ENCODE peak calls at places on chromosomes 2 and 18, in nine cellular contexts. O, U, H, L, Y, X, Z, S and F are unnamed samples.

GRCh38 chr2:61018319-61018750 is 280 bp upstream of the PUS10 start:
- DNase-seq in O (no peak), U (no peak), H (no peak), L (no peak), Y (no peak), X (no peak), Z (no peak), S (no peak), F (no peak)

GRCh38 chr2:11109002-11109401 is 46.3 kb upstream of the SLC66A3 start:
- DNase-seq in O (no peak), U (no peak), H (no peak), L (no peak), Y (no peak), X (no peak), Z (no peak), S (no peak), F (no peak)

GRCh38 chr18:32049393-32050161 is 31.0 kb downstream of the RNF125 start:
- DNase-seq in O (peak; percentile 17), U (no peak), H (peak; percentile 54), L (no peak), Y (no peak), X (peak; percentile 11), Z (no peak), S (no peak), F (no peak)

GRCh38 chr18:44537521-44537920 is 143.2 kb upstream of the SETBP1 start:
- DNase-seq in O (no peak), U (no peak), H (no peak), L (peak; percentile 87), Y (no peak), X (no peak), Z (no peak), S (no peak), F (no peak)

GRCh38 chr2:84768840-84769239 is 112.0 kb downstream of the TRABD2A start:
- DNase-seq in O (no peak), U (no peak), H (peak; percentile 81), L (no peak), Y (no peak), X (no peak), Z (no peak), S (no peak), F (no peak)

GRCh38 chr2:129191530-129191929 is 787.9 kb upstream of the RAB6C start:
- DNase-seq in O (no peak), U (no peak), H (no peak), L (no peak), Y (no peak), X (no peak), Z (no peak), S (no peak), F (no peak)

GRCh38 chr2:239938651-239939486 is 86.3 kb downstream of the NDUFA10 start:
- DNase-seq in O (no peak), U (no peak), H (no peak), L (no peak), Y (peak; percentile 23), X (no peak), Z (no peak), S (no peak), F (no peak)

GRCh38 chr2:232479341-232480200 is 8.1 kb downstream of the ECEL1 start:
- DNase-seq in O (no peak), U (no peak), H (no peak), L (no peak), Y (no peak), X (no peak), Z (no peak), S (no peak), F (no peak)

GRCh38 chr2:238408615-238409340 is 17.9 kb upstream of the ASB1 start:
- DNase-seq in O (no peak), U (no peak), H (no peak), L (no peak), Y (no peak), X (no peak), Z (no peak), S (no peak), F (no peak)

GRCh38 chr2:128661955-128662564 is 343.4 kb upstream of the HS6ST1 start:
- DNase-seq in O (no peak), U (no peak), H (no peak), L (no peak), Y (no peak), X (no peak), Z (no peak), S (no peak), F (no peak)

GRCh38 chr18:64090876-64091275 is 58.0 kb downstream of the LINC00305 start:
- DNase-seq in O (no peak), U (no peak), H (no peak), L (no peak), Y (no peak), X (no peak), Z (no peak), S (no peak), F (no peak)

GRCh38 chr2:86072271-86072858 is 33.3 kb downstream of the POLR1A start:
- DNase-seq in O (no peak), U (peak; percentile 35), H (no peak), L (peak; percentile 61), Y (peak; percentile 65), X (no peak), Z (peak; percentile 9), S (no peak), F (no peak)

GRCh38 chr18:11859903-11860407 is 8.7 kb downstream of the CHMP1B start:
- DNase-seq in O (no peak), U (no peak), H (peak; percentile 45), L (no peak), Y (no peak), X (no peak), Z (no peak), S (no peak), F (no peak)

GRCh38 chr2:65456886-65457285 is 24.5 kb upstream of the SPRED2 start:
- DNase-seq in O (no peak), U (no peak), H (no peak), L (no peak), Y (no peak), X (no peak), Z (no peak), S (no peak), F (no peak)

GRCh38 chr2:37377187-37377532 is 32.7 kb downstream of the QPCT start:
- DNase-seq in O (no peak), U (no peak), H (no peak), L (no peak), Y (no peak), X (no peak), Z (no peak), S (no peak), F (no peak)

GRCh38 chr2:189821953-189822748 is 37.9 kb downstream of the PMS1 start:
- DNase-seq in O (no peak), U (no peak), H (no peak), L (no peak), Y (no peak), X (no peak), Z (no peak), S (no peak), F (no peak)

GRCh38 chr2:11676640-11677039 is 6.6 kb upstream of the NTSR2 start:
- DNase-seq in O (no peak), U (no peak), H (no peak), L (no peak), Y (no peak), X (no peak), Z (no peak), S (no peak), F (no peak)

GRCh38 chr18:26480897-26481795 is 67.2 kb downstream of the KCTD1 start:
- DNase-seq in O (no peak), U (no peak), H (no peak), L (no peak), Y (no peak), X (no peak), Z (no peak), S (no peak), F (no peak)

GRCh38 chr2:179036353-179036905 is 13.5 kb downstream of the CCDC141 start:
- DNase-seq in O (no peak), U (no peak), H (no peak), L (no peak), Y (no peak), X (no peak), Z (no peak), S (no peak), F (no peak)

GRCh38 chr2:233349005-233349998 is 5.0 kb upstream of the DGKD start:
- DNase-seq in O (no peak), U (peak; percentile 38), H (peak; percentile 85), L (no peak), Y (peak; percentile 65), X (no peak), Z (peak; percentile 58), S (no peak), F (peak; percentile 45)

GRCh38 chr2:28713582-28714292 is 37.9 kb upstream of the PPP1CB start:
- DNase-seq in O (no peak), U (no peak), H (no peak), L (no peak), Y (no peak), X (no peak), Z (no peak), S (no peak), F (no peak)

GRCh38 chr2:241051578-241052487 is 50.3 kb downstream of the MTERF4 start:
- DNase-seq in O (no peak), U (no peak), H (peak; percentile 14), L (no peak), Y (no peak), X (no peak), Z (no peak), S (no peak), F (no peak)

GRCh38 chr18:46387426-46388131 is 269.4 kb downstream of the LOXHD1 start:
- DNase-seq in O (no peak), U (no peak), H (no peak), L (no peak), Y (no peak), X (no peak), Z (no peak), S (no peak), F (no peak)

GRCh38 chr2:37020887-37021796 is 54.8 kb upstream of the STRN start:
- DNase-seq in O (no peak), U (no peak), H (no peak), L (no peak), Y (no peak), X (no peak), Z (no peak), S (no peak), F (no peak)

GRCh38 chr18:80129672-80130367 is 20.8 kb downstream of the ADNP2 start:
- DNase-seq in O (no peak), U (no peak), H (no peak), L (no peak), Y (no peak), X (no peak), Z (no peak), S (no peak), F (no peak)

GRCh38 chr2:105806994-105807393 is 62.3 kb downstream of the NCK2 start:
- DNase-seq in O (no peak), U (no peak), H (no peak), L (no peak), Y (no peak), X (no peak), Z (no peak), S (no peak), F (no peak)

GRCh38 chr18:13241083-13241892 is 22.7 kb downstream of the LDLRAD4 start:
- DNase-seq in O (no peak), U (no peak), H (no peak), L (no peak), Y (no peak), X (no peak), Z (no peak), S (no peak), F (no peak)

GRCh38 chr2:43059183-43059897 is 167.1 kb downstream of the ZFP36L2 start:
- DNase-seq in O (peak; percentile 37), U (peak; percentile 56), H (peak; percentile 71), L (peak; percentile 78), Y (peak; percentile 82), X (peak; percentile 78), Z (no peak), S (peak; percentile 38), F (peak; percentile 76)

GRCh38 chr2:166179201-166179600 is 51.4 kb upstream of the SCN1A start:
- DNase-seq in O (no peak), U (no peak), H (no peak), L (no peak), Y (no peak), X (no peak), Z (no peak), S (no peak), F (no peak)

GRCh38 chr18:32735781-32736180 is 37.0 kb downstream of the KLHL14 start:
- DNase-seq in O (no peak), U (no peak), H (no peak), L (no peak), Y (no peak), X (no peak), Z (no peak), S (no peak), F (no peak)

GRCh38 chr18:37684590-37684989 is 119.0 kb upstream of the CELF4 start:
- DNase-seq in O (no peak), U (no peak), H (no peak), L (no peak), Y (no peak), X (no peak), Z (no peak), S (no peak), F (no peak)